ENCODE peak calls at places on chromosomes 3 and 15, in seven cellular contexts. F, Q, J, B, Y, X and T are unnamed samples.

GRCh38 chr3:160133757-160134156 is 91.5 kb upstream of the C3orf80 start:
- DNase-seq in Y (no peak), J (no peak), X (no peak), B (no peak), Q (no peak), F (peak), T (no peak)

GRCh38 chr3:65729553-65729952 is 309.2 kb downstream of the MAGI1 start:
- DNase-seq in B (no peak), Y (peak), X (peak), F (no peak), J (peak), Q (no peak), T (no peak)

GRCh38 chr15:85750319-85750806 is 44.4 kb downstream of the KLHL25 start:
- DNase-seq in B (peak), F (no peak), Y (no peak), X (peak), Q (peak), J (peak), T (peak)

GRCh38 chr15:58066042-58066867 is 744 bp upstream of the ALDH1A2 start:
- DNase-seq in B (peak), J (peak), Y (no peak), Q (peak), X (peak), F (peak), T (no peak)

GRCh38 chr3:104896624-104897023 is 470.1 kb upstream of the ALCAM start:
- DNase-seq in F (no peak), J (no peak), B (no peak), Q (no peak), X (no peak), Y (no peak), T (no peak)

GRCh38 chr3:187210555-187211327 is 13.5 kb downstream of the RTP1 start:
- DNase-seq in X (no peak), Y (no peak), B (no peak), Q (no peak), F (no peak), J (peak), T (no peak)

GRCh38 chr3:31157893-31158620 is 263.6 kb upstream of the GADL1 start:
- DNase-seq in Q (no peak), X (no peak), F (no peak), B (no peak), J (peak), Y (no peak), T (no peak)

GRCh38 chr15:67024322-67024997 is 40.9 kb upstream of the SMAD3 start:
- DNase-seq in X (peak), J (peak), Q (peak), B (peak), Y (peak), F (peak), T (peak)

GRCh38 chr15:92819312-92820232 is 80.6 kb upstream of the CHD2 start:
- DNase-seq in X (no peak), Q (no peak), B (no peak), F (peak), Y (no peak), J (no peak), T (no peak)

GRCh38 chr3:146117406-146118285 is 43.3 kb downstream of the PLOD2 start:
- DNase-seq in X (no peak), B (no peak), Y (peak), J (peak), Q (no peak), F (peak), T (no peak)

GRCh38 chr3:105647047-105647446 is 221.8 kb downstream of the CBLB start:
- DNase-seq in X (no peak), B (no peak), F (peak), J (peak), Y (peak), Q (no peak), T (no peak)

GRCh38 chr3:194632211-194632982 is 822 bp downstream of the TMEM44 start:
- DNase-seq in B (peak), F (no peak), J (peak), X (peak), Y (no peak), Q (no peak), T (no peak)

GRCh38 chr3:70740082-70740481 is 427.6 kb upstream of the MDFIC2 start:
- DNase-seq in F (no peak), B (no peak), J (no peak), X (no peak), Q (no peak), Y (no peak), T (no peak)

GRCh38 chr3:123732447-123732846 is 147.6 kb upstream of the HACD2 start:
- DNase-seq in Q (no peak), B (no peak), X (no peak), J (no peak), Y (peak), F (peak), T (no peak)

GRCh38 chr3:112671930-112672715 is 31.2 kb upstream of the CCDC80 start:
- DNase-seq in B (no peak), F (peak), Y (peak), J (peak), X (no peak), Q (no peak), T (no peak)

GRCh38 chr3:157294953-157295352 is 135.0 kb upstream of the CCNL1 start:
- DNase-seq in X (no peak), J (no peak), F (no peak), B (no peak), Q (no peak), Y (no peak), T (no peak)

GRCh38 chr3:12796171-12797123 is at the start of gene CAND2:
- DNase-seq in J (peak), F (peak), Y (no peak), B (peak), X (peak), Q (peak), T (peak)

GRCh38 chr3:25037049-25037547 is 391.0 kb upstream of the RARB start:
- DNase-seq in Q (no peak), X (no peak), B (no peak), Y (no peak), F (no peak), J (peak), T (no peak)

GRCh38 chr3:98980915-98981596 is 79.6 kb upstream of the DCBLD2 start:
- DNase-seq in Q (no peak), X (no peak), F (peak), B (no peak), Y (no peak), J (peak), T (no peak)

GRCh38 chr15:98000249-98001203 is 40.0 kb downstream of the ARRDC4 start:
- DNase-seq in Q (no peak), B (no peak), Y (no peak), J (no peak), F (no peak), X (no peak), T (no peak)

GRCh38 chr3:171876651-171877272 is 33.6 kb downstream of the TMEM212 start:
- DNase-seq in Q (no peak), B (no peak), Y (peak), F (peak), J (peak), X (no peak), T (no peak)
- H3K4me3 ChIP-seq in Q (no peak), B (no peak), Y (no peak), F (no peak), J (no peak), X (no peak), T (no peak)

DNA sequence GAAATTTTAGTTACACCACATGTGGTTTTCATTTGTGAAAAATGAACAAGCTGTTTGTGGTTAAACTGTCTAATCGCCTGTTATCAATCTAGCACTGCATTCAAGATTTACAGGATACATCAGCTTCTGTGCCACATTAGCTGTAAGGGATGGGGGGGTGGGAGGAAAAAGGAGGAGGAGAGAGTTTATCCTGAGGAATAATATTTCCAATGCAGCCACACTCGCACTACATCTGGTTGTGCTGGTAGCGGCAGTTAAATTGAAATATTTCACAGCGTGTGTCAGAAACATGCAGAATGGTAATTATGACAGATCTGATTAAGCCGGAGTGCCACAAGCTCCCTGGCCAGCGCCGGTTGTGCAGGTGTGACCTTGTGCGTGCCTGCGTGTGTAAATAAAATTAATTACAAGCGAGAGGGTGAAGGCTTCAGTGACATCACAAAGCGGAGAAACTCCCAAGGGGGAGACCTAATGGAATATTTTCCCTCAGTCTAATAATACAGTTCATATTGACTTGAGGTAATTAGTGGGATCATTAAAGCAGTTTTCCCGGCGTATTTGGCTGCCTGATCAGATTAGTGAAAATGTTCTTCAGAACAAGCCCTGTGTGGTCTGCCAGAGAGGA is 55.5 kb downstream of the SATB1 start:
- DNase-seq in F (no peak), X (no peak), Q (no peak), B (no peak), J (no peak), Y (no peak), T (no peak)
- H3K27ac ChIP-seq in F (no peak), X (no peak), Q (no peak), B (no peak), J (no peak), Y (no peak), T (no peak)

DNA sequence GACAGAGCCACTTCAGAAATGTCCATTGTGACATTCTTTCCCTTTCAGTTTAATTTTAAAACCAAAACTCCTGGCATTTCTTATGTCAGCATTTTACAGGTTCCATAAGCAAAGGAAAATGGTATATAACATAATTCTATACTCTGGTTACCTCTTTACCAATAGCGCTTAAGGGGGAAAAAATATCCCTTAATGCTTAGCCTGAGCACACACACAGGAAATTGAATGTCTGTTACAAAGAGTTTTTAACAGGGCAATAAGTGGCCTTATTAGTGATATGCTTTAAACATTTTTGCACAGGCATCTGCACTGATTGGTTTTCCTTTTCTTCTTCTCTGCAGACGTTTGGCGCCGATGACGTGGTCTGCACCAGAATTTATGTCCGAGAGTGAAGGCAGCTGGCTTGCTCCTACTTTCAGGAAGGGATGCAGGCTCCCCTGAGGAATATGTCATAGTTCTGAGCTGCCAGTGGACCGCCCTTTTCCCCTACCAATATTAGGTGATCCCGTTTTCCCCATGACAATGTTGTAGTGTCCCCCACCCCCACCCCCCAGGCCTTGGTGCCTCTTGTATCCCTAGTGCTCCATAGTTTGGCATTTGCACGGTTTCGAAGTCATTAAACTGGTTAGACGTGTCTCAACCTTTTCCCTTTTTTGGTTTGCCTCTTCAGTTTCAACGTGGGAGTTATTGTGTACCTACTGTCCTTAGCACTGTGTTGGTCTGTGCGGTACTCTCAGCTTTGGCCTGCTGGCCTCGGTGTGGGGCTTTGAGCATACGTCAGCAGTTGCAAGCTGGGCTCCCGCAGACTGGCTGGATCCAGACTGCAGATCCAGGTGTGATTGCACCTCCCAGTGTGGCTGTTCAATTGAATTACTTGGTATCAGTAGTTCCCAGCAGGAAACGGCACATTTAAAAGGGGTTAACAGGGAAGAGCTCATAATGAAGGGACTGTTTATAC is 7.7 kb downstream of the CRABP1 start:
- DNase-seq in X (no peak), Y (no peak), F (no peak), Q (no peak), B (no peak), J (peak), T (no peak)
- TF ChIP-seq CTCF in X (no peak), Y (no peak), F (no peak), Q (no peak), B (no peak), J (no peak), T (no peak)

DNA sequence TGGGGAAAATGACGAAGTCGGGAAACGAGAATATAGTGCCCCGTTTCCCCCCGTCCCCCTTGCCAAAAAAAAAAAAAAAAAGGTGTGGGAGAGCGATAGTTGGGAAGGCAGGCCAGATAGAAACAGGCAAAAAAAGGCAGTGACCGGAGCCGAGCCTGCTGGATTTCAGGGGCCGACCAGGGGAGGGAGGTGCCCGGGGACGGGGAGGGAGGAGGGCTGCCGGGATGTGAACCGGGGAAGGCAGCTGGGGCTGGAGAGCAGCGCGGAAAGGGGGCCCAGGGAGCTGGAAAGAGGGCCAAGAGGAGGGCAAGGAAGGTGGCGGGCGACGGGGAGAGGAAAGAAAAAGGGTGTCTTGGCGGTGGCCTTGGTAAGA is 831 bp downstream of the LRRN1 start:
- DNase-seq in B (peak), X (peak), Q (no peak), Y (no peak), J (no peak), F (no peak), T (no peak)
- H3K4me3 ChIP-seq in B (peak), X (peak), Q (peak), Y (no peak), J (peak), F (peak), T (peak)

DNA sequence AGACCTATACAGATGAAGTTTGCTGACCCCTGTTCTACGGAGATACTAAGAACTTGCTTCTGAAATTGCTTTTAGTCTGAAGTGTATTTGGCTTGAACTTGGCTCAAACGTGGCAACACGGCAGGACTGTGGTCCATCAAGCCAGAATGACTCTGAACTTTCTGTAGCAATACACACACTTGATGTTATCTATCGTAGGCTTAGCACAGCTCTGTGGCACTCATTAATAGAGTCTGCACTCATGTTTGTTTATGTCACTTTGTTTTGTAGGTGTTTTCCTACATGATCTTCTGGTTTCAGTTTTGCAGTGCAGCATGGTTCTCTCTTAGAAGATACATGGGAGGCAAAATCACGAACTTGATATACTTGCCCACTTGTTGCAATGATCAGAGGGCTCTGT is 298.0 kb downstream of the ADAMTS17 start:
- DNase-seq in Q (no peak), B (no peak), F (no peak), Y (no peak), X (no peak), J (peak), T (no peak)
- H3K27ac ChIP-seq in Q (peak), B (no peak), F (no peak), Y (no peak), X (no peak), J (no peak), T (no peak)

GRCh38 chr15:70210538-70210937 is 112.8 kb upstream of the TLE3 start:
- DNase-seq in X (no peak), F (no peak), Q (no peak), Y (no peak), J (no peak), B (no peak), T (no peak)
- TF ChIP-seq CTCF in X (no peak), F (no peak), Q (no peak), Y (peak), J (peak), B (no peak), T (no peak)

DNA sequence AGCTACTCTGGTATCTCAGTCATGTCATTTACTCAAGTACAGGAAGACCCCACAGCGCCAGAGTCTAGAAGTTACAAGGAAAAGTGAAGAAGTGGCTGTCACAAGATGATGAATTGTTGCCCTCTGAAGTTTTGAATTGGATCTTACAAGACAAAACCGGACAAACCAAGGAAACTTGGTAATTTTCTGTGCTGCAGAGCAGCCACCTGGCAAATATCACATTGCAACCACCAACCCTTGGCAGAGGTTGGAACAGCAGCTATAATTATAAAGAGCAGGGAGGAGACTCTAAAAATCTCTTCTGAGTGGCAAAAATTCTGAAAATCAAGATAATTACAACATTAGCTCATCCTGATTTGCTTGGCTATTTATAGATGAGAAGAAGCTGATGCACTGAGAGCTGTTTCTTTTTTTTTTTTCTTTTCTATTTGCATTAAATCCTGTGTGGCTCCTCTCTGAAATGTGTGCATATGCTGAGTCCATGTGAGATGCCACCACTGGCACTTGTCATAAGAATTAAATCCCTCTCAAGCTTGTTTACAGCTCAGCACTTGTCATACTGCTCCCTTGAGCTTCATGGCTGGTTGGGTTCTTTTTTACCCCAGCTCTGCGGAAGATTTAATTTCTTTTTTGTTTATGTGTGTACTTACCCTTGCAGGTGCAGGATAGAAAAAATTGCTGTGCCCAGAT is 68.0 kb upstream of the MNS1 start:
- DNase-seq in J (no peak), F (no peak), Y (no peak), B (no peak), X (no peak), Q (no peak), T (no peak)
- H3K4me3 ChIP-seq in J (no peak), F (no peak), Y (no peak), B (no peak), X (no peak), Q (no peak), T (no peak)

GRCh38 chr15:45647828-45648227 is 13.0 kb downstream of the SQOR start:
- DNase-seq in Y (no peak), X (no peak), F (no peak), Q (no peak), B (no peak), J (no peak), T (no peak)

GRCh38 chr15:45645026-45645980 is 10.5 kb downstream of the SQOR start:
- DNase-seq in F (peak), Q (no peak), J (peak), X (no peak), B (no peak), Y (no peak), T (no peak)

GRCh38 chr15:45648521-45649200 is 13.8 kb downstream of the SQOR start:
- DNase-seq in J (peak), Y (no peak), B (no peak), Q (no peak), F (peak), X (no peak), T (no peak)

GRCh38 chr15:45644437-45644836 is 9.6 kb downstream of the SQOR start:
- DNase-seq in Y (no peak), F (no peak), Q (no peak), J (no peak), B (no peak), X (no peak), T (no peak)

GRCh38 chr15:45646220-45646619 is 11.4 kb downstream of the SQOR start:
- DNase-seq in X (no peak), J (peak), F (no peak), Y (no peak), Q (no peak), B (no peak), T (no peak)
- H3K27ac ChIP-seq in X (no peak), J (no peak), F (peak), Y (peak), Q (peak), B (no peak), T (no peak)